ENCODE peak calls at places on chromosomes 2 and 18, in five cellular contexts. U, B, D, L and T are unnamed samples.

GRCh38 chr2:149908731-149909690 is 321.4 kb upstream of the MMADHC start:
- DNase-seq in U (no peak), B (no peak), D (no peak), L (no peak), T (no peak)

GRCh38 chr2:155035246-155035645 is 336.8 kb downstream of the KCNJ3 start:
- DNase-seq in U (no peak), B (no peak), D (no peak), L (no peak), T (no peak)

GRCh38 chr18:40152859-40153258 is 1802.2 kb upstream of the PIK3C3 start:
- DNase-seq in U (peak; percentile 6), B (no peak), D (no peak), L (no peak), T (no peak)

GRCh38 chr18:46917808-46918600 is 602 bp downstream of the KATNAL2 start:
- DNase-seq in U (no peak), B (peak; percentile 25), D (peak; percentile 10), L (no peak), T (peak; percentile 96)

GRCh38 chr2:151071382-151071781 is 190.3 kb downstream of the RBM43 start:
- DNase-seq in U (no peak), B (no peak), D (peak; percentile 35), L (no peak), T (peak; percentile 51)

GRCh38 chr18:26051845-26052244 is 38.6 kb downstream of the SS18 start:
- DNase-seq in U (no peak), B (no peak), D (no peak), L (no peak), T (no peak)

GRCh38 chr18:12121175-12122095 is 27.8 kb downstream of the ANKRD62 start:
- DNase-seq in U (peak; percentile 16), B (peak; percentile 15), D (peak; percentile 17), L (no peak), T (peak; percentile 88)

GRCh38 chr18:12751891-12752290 is 49.0 kb downstream of the PSMG2 start:
- DNase-seq in U (no peak), B (no peak), D (no peak), L (no peak), T (no peak)

GRCh38 chr2:229160180-229160579 is 110.9 kb downstream of the PID1 start:
- DNase-seq in U (peak; percentile 74), B (no peak), D (no peak), L (no peak), T (no peak)

GRCh38 chr2:63902149-63902548 is 60.5 kb downstream of the UGP2 start:
- DNase-seq in U (no peak), B (no peak), D (no peak), L (no peak), T (no peak)

DNA sequence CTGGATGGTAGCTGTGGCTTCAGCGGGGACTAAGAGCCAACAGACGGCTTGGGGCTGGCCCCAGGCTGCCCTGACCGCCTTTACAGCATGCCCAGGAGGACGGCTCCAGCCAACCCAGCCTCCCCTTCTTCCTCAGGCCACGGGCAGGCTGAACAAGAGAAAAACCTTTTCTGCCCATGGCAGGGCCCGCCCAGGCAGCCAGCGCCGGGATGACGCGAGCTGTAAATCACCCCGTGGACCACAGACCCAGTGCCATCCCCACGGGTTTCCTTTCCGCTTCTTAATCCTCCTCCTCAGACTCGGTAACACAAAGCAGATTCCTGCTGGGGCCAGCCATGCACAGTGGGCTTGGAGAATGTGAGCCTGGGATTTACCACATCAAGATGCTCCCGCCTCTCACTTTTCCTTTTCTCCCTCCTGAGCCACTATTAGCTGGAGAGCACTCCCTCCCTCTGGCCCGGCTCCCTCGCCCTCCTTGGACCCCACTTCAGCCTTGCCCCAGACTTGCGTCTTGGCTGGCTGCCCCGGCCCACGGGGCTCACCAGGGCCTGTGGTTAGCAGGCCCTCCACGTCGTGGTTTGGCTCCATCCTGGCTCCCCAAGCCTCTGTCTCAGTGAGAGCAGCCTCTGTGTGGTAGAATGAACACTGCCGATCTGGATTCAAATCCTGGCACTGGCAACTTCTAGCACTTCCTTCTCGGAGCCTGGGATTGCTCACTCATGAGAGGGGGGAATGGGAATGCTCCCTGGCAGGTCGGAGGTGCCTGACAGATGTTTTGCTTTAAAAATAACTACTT is 31.4 kb downstream of the ATOH8 start:
- DNase-seq in U (no peak), B (no peak), D (no peak), L (no peak), T (no peak)
- TF ChIP-seq JUNB in U (no peak), B (no peak), D (no peak), L (no peak), T (no peak)

GRCh38 chr2:213703699-213704098 is 419.4 kb downstream of the SPAG16 start:
- DNase-seq in U (no peak), B (no peak), D (no peak), L (no peak), T (no peak)
- TF ChIP-seq JUNB in U (no peak), B (no peak), D (no peak), L (no peak), T (no peak)

DNA sequence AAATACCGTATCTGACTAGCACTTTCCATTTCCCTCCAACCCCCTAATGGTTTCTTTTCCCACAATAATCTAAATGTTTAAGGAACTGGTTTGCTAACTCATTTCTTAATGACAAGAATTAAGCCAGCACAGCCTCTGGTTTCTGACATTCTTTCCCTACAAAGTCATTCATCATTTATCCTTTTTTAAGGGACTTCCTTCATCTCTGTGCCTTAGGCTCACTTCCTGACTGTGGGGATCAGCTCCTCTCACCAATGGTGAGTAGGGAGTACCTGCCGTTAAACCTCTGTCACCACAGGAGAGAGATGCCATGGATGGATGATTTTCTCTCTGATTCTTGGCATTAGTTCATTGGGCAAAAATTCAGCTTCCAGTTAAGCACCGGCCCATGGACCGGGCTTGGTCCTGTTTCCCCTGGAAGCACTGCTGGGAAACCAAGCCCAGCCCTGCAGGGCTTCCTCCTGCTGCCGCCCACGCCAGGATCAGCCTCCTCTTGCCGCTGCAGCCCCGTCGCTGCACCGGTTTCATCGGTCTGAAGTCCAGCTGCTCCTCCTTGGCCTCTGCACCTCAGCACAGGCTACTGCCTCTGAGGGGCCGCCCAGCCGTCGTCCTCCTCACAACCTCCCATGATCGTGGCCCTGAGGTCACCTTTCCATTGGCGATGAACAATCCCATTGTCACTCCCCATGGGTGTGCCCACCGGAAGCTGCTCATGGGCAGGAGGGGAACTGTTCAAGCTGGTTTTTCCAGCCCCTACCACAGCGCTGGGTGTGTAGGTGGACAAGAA is 64.0 kb upstream of the ZNF516 start:
- DNase-seq in U (no peak), B (no peak), D (no peak), L (no peak), T (no peak)
- TF ChIP-seq JUNB in U (no peak), B (no peak), D (no peak), L (no peak), T (no peak)

GRCh38 chr2:184523732-184524131 is 74.6 kb upstream of the ZNF804A start:
- DNase-seq in U (no peak), B (no peak), D (no peak), L (no peak), T (no peak)
- TF ChIP-seq JUNB in U (no peak), B (no peak), D (no peak), L (no peak), T (no peak)

DNA sequence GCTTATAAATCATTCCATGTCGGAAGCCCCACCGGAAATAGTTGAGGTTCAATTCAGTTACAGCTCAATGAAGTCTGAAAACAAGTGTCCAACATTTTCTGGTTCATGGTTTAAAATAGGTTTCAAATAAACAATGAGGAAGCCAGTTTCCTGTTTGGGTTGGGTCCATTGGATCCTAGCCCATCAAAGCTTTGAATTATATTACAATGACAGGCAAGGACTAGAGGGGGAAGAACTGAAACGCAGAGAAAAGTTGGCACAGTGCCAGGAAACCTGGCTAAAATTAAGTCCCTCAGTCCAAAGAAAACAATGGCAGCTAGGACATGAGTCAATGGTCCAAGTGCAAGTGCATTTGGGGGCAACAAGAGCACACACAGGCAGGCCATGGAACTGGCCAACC is 32.0 kb downstream of the SLC14A1 start:
- DNase-seq in U (no peak), B (no peak), D (no peak), L (no peak), T (no peak)
- TF ChIP-seq JUNB in U (no peak), B (no peak), D (no peak), L (no peak), T (no peak)

DNA sequence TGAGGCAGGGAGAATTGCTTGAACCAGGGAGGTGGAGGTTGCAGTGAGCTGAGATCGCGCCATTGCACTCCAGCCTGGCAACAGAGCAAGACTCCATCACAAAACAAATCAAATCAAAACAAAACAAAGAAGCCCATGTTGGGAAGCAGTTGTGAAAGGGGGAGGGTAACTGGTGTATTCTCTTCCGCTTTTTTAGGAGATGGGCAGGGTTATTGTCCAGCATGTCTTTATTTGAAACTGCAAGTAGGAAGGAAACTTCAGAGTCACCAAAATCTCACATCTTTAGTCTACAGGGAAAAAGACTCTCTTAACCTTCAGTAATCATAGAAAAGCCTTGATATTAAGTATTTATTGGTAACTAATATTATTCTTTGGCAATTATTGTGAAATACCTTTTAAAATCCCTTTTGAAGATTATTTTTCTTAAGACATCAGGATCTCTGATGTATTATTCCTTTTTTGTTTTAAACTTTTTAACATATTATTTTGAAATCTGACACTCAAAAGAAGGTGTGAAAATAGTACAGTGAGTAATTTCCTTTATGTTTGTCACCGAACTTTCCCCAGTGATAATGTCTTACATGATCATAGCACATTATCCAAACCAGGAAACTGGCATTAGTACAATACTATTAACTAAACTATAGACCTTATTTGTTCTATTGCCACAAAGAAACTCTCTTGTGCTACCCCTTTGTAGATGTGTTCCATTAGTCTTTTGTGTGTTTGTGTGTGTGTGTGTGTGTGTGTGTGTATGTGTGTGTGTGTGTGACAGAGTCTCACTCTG is 84.3 kb upstream of the LTBP1 start:
- DNase-seq in U (no peak), B (no peak), D (no peak), L (no peak), T (no peak)
- TF ChIP-seq JUNB in U (no peak), B (no peak), D (no peak), L (no peak), T (no peak)

DNA sequence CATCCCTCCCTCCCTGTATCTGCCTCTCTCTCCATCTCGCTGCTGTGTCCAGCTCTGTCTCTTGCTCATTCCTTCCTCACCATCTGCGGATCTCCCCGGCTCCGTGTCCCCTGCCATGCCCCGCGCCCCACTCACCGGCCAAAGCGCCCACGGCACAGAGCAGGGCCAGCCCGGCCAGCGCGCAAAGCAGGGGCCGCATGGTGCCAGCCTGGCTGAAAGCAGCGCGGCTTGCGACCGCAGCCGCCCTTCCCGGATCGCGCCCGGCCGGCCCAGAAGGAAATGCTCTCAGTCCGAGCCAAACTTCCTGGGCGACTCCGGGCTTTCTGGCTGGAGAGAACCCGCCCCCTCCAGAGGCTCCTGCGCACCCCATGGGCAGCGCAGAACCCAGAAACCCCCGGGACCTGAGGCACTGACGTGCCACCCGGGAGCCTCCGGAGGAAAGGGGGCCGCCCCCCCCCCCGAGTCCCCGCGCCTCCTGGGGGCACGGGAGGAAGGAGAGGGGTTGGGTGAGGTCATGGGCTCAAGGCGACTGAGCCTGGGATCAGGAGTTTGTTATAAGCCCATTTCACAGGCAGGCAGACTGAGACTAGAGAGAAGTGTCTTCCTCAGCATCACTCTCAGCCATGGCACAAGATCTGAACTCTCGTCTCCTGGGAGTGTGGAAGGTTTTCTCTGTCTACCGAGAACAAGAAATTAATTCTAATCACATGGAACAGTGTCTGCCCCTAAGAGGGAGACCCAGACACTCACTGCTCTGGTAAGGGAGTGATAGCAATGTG is 45.2 kb upstream of the RAB6C start:
- DNase-seq in U (no peak), B (no peak), D (no peak), L (no peak), T (peak; percentile 53)
- TF ChIP-seq JUNB in U (no peak), B (no peak), D (no peak), L (no peak), T (no peak)

GRCh38 chr2:144213797-144214196 is 306.1 kb downstream of the ZEB2 start:
- DNase-seq in U (no peak), B (no peak), D (no peak), L (peak; percentile 77), T (no peak)
- TF ChIP-seq JUNB in U (no peak), B (no peak), D (no peak), L (peak; percentile 73), T (no peak)

GRCh38 chr2:239523944-239524310 is 123.1 kb upstream of the HDAC4 start:
- DNase-seq in U (no peak), B (no peak), D (no peak), L (no peak), T (no peak)
- TF ChIP-seq JUNB in U (no peak), B (no peak), D (no peak), L (no peak), T (no peak)